ENCODE peak calls at places on chromosomes 1 and 21, in five cellular contexts. One of them, this sample, is unnamed.

GRCh38 chr1:82538876-82539275 is 738.1 kb downstream of the ADGRL2 start:
- DNase-seq in ovary: no peak
- DNase-seq in CD4-positive, alpha-beta memory T cell: no peak
- DNase-seq in CD8-positive, alpha-beta T cell: no peak
- DNase-seq in heart left ventricle: no peak
- DNase-seq in this sample: no peak

GRCh38 chr1:202349263-202349928 is 897 bp downstream of the PPP1R12B start:
- DNase-seq in ovary: no peak
- DNase-seq in CD4-positive, alpha-beta memory T cell: no peak
- DNase-seq in CD8-positive, alpha-beta T cell: no peak
- DNase-seq in heart left ventricle: no peak
- DNase-seq in this sample: no peak

GRCh38 chr1:161073474-161074121 is 3.9 kb upstream of the ARHGAP30 start:
- DNase-seq in ovary: no peak
- DNase-seq in CD4-positive, alpha-beta memory T cell: no peak
- DNase-seq in CD8-positive, alpha-beta T cell: no peak
- DNase-seq in heart left ventricle: no peak
- DNase-seq in this sample: no peak

GRCh38 chr1:1917995-1918900 is 831 bp downstream of the TMEM52 start:
- DNase-seq in ovary: peak
- DNase-seq in CD4-positive, alpha-beta memory T cell: no peak
- DNase-seq in CD8-positive, alpha-beta T cell: no peak
- DNase-seq in heart left ventricle: peak
- DNase-seq in this sample: no peak

GRCh38 chr1:246564839-246565750 is 966 bp downstream of the TFB2M start:
- DNase-seq in ovary: no peak
- DNase-seq in CD4-positive, alpha-beta memory T cell: no peak
- DNase-seq in CD8-positive, alpha-beta T cell: no peak
- DNase-seq in heart left ventricle: no peak
- DNase-seq in this sample: no peak

GRCh38 chr21:27796106-27796505 is 829.2 kb upstream of the ADAMTS5 start:
- DNase-seq in ovary: no peak
- DNase-seq in CD4-positive, alpha-beta memory T cell: no peak
- DNase-seq in CD8-positive, alpha-beta T cell: no peak
- DNase-seq in heart left ventricle: no peak
- DNase-seq in this sample: no peak

GRCh38 chr1:6251681-6252373 is 7.8 kb downstream of the HES3 start:
- DNase-seq in ovary: no peak
- DNase-seq in CD4-positive, alpha-beta memory T cell: no peak
- DNase-seq in CD8-positive, alpha-beta T cell: no peak
- DNase-seq in heart left ventricle: no peak
- DNase-seq in this sample: no peak

GRCh38 chr1:33363470-33363861 is 42.6 kb upstream of the A3GALT2 start:
- DNase-seq in ovary: no peak
- DNase-seq in CD4-positive, alpha-beta memory T cell: no peak
- DNase-seq in CD8-positive, alpha-beta T cell: no peak
- DNase-seq in heart left ventricle: no peak
- DNase-seq in this sample: no peak

GRCh38 chr1:213138391-213138790 is 87.3 kb downstream of the RPS6KC1 start:
- DNase-seq in ovary: no peak
- DNase-seq in CD4-positive, alpha-beta memory T cell: no peak
- DNase-seq in CD8-positive, alpha-beta T cell: no peak
- DNase-seq in heart left ventricle: no peak
- DNase-seq in this sample: no peak

GRCh38 chr1:121525355-121525754 is 340.6 kb downstream of the SRGAP2C start:
- DNase-seq in ovary: no peak
- DNase-seq in CD4-positive, alpha-beta memory T cell: no peak
- DNase-seq in CD8-positive, alpha-beta T cell: no peak
- DNase-seq in heart left ventricle: no peak
- DNase-seq in this sample: no peak

GRCh38 chr1:24555591-24556413 is at the start of gene NCMAP:
- DNase-seq in ovary: no peak
- DNase-seq in CD4-positive, alpha-beta memory T cell: peak
- DNase-seq in CD8-positive, alpha-beta T cell: peak
- DNase-seq in heart left ventricle: no peak
- DNase-seq in this sample: peak

GRCh38 chr1:11807087-11807486 is 1.1 kb downstream of the CLCN6 start:
- DNase-seq in ovary: no peak
- DNase-seq in CD4-positive, alpha-beta memory T cell: no peak
- DNase-seq in CD8-positive, alpha-beta T cell: no peak
- DNase-seq in heart left ventricle: no peak
- DNase-seq in this sample: no peak

GRCh38 chr21:34844924-34845238 is 176.1 kb downstream of the CLIC6 start:
- DNase-seq in ovary: no peak
- DNase-seq in CD4-positive, alpha-beta memory T cell: no peak
- DNase-seq in CD8-positive, alpha-beta T cell: no peak
- DNase-seq in heart left ventricle: no peak
- DNase-seq in this sample: peak

GRCh38 chr1:30518186-30518585 is 205.2 kb downstream of the MATN1 start:
- DNase-seq in ovary: no peak
- DNase-seq in CD4-positive, alpha-beta memory T cell: no peak
- DNase-seq in CD8-positive, alpha-beta T cell: no peak
- DNase-seq in heart left ventricle: no peak
- DNase-seq in this sample: no peak

GRCh38 chr1:97307151-97307550 is 585.6 kb downstream of the PTBP2 start:
- DNase-seq in ovary: no peak
- DNase-seq in CD4-positive, alpha-beta memory T cell: no peak
- DNase-seq in CD8-positive, alpha-beta T cell: no peak
- DNase-seq in heart left ventricle: no peak
- DNase-seq in this sample: no peak

GRCh38 chr1:97365026-97365425 is 555.8 kb downstream of the DPYD start:
- DNase-seq in ovary: no peak
- DNase-seq in CD4-positive, alpha-beta memory T cell: no peak
- DNase-seq in CD8-positive, alpha-beta T cell: no peak
- DNase-seq in heart left ventricle: no peak
- DNase-seq in this sample: no peak

GRCh38 chr1:187203257-187203656 is 374.5 kb downstream of the PLA2G4A start:
- DNase-seq in ovary: no peak
- DNase-seq in CD4-positive, alpha-beta memory T cell: no peak
- DNase-seq in CD8-positive, alpha-beta T cell: no peak
- DNase-seq in heart left ventricle: no peak
- DNase-seq in this sample: no peak

GRCh38 chr1:3190256-3191041 is 121.4 kb downstream of the PRDM16 start:
- DNase-seq in ovary: peak
- DNase-seq in CD4-positive, alpha-beta memory T cell: no peak
- DNase-seq in CD8-positive, alpha-beta T cell: no peak
- DNase-seq in heart left ventricle: no peak
- DNase-seq in this sample: no peak
- H3K27ac ChIP-seq in ovary: peak
- H3K27ac ChIP-seq in CD4-positive, alpha-beta memory T cell: no peak
- H3K27ac ChIP-seq in CD8-positive, alpha-beta T cell: no peak
- H3K27ac ChIP-seq in heart left ventricle: no peak
- H3K27ac ChIP-seq in this sample: peak

DNA sequence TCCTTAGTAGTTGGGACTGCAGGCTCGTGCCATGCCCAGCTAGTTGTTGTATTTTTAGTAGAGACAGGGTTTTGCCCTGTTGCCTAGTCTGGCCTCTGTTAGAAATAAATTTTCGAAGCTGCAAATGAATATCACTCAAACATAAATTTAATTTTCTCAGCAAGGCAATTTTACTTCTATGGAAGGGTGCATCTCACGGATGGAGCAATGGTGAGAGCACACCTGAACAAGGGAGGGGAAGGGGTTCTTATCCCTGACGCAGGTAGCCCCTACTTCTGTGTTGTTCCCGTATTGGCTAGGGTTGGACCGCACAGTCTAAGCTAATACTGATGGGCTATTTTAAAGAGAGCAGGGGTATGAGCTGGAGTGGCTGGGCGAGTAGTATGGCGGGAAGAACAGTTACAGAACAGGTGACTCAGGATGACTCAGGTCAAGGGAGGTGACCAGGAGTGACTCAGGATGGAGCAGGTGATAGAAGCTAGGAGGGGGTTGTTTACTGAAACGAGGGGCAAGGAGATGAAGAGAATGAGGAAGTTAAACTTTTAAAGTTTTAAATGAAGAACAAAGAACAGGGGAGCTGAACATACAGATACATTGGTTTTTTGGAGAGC is 7.5 kb downstream of the MDM4 start:
- DNase-seq in ovary: no peak
- DNase-seq in CD4-positive, alpha-beta memory T cell: no peak
- DNase-seq in CD8-positive, alpha-beta T cell: no peak
- DNase-seq in heart left ventricle: no peak
- DNase-seq in this sample: no peak
- H3K27ac ChIP-seq in ovary: no peak
- H3K27ac ChIP-seq in CD4-positive, alpha-beta memory T cell: no peak
- H3K27ac ChIP-seq in CD8-positive, alpha-beta T cell: no peak
- H3K27ac ChIP-seq in heart left ventricle: no peak
- H3K27ac ChIP-seq in this sample: no peak

DNA sequence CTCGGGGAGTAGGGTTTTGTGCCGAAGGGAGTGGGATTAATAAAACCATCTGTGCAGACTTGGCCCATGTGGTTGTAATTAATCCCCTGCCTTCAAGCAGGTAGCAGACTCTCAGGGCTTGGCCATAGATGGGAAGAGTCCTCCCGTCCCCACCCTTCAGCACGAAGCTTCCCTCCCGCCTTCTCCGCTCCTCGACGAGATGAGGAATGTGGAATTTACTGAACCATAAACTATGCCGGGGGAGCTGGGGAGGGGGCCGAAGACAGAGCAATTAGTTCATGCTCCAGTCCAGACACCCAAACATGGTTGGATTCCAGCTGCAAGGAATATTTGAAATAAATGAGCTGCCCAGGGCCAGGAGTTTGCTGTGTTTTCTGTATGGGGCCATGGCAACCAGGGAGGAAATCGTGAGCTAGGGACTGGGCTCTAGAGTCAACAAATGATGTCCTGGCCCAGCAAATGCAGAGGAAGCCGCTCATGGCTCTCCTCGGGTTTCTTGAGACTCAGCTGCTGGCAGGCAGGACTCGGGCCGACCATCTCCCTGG is 78.8 kb downstream of the SPSB1 start:
- DNase-seq in ovary: peak
- DNase-seq in CD4-positive, alpha-beta memory T cell: no peak
- DNase-seq in CD8-positive, alpha-beta T cell: no peak
- DNase-seq in heart left ventricle: peak
- DNase-seq in this sample: peak
- H3K27ac ChIP-seq in ovary: peak
- H3K27ac ChIP-seq in CD4-positive, alpha-beta memory T cell: no peak
- H3K27ac ChIP-seq in CD8-positive, alpha-beta T cell: no peak
- H3K27ac ChIP-seq in heart left ventricle: peak
- H3K27ac ChIP-seq in this sample: peak

GRCh38 chr1:229613938-229614337 is 12.0 kb downstream of the TAF5L start:
- DNase-seq in ovary: no peak
- DNase-seq in CD4-positive, alpha-beta memory T cell: no peak
- DNase-seq in CD8-positive, alpha-beta T cell: no peak
- DNase-seq in heart left ventricle: no peak
- DNase-seq in this sample: no peak
- H3K27ac ChIP-seq in ovary: no peak
- H3K27ac ChIP-seq in CD4-positive, alpha-beta memory T cell: no peak
- H3K27ac ChIP-seq in CD8-positive, alpha-beta T cell: no peak
- H3K27ac ChIP-seq in heart left ventricle: no peak
- H3K27ac ChIP-seq in this sample: no peak

This sample was measured in thyroid gland.